ENCODE peak calls at places on chromosomes 3 and 15, in six cellular contexts. B is heart left ventricle; D is CD8-positive, alpha-beta memory T cell; S is H1; O is K562; H is CD4-positive, alpha-beta memory T cell. R is an unnamed sample.
A peak's percentile ranks its signal among the peaks of the same experiment; 100 is the strongest.

GRCh38 chr15:94912760-94913159 is 681.4 kb downstream of the MCTP2 start:
- DNase-seq in B (no peak), D (no peak), S (no peak), O (no peak), H (no peak), R (no peak)

GRCh38 chr3:195270350-195271115 is 426 bp downstream of the XXYLT1 start:
- DNase-seq in B (peak; percentile 77), D (no peak), S (peak; percentile 84), O (peak; percentile 51), H (no peak), R (peak; percentile 78)

GRCh38 chr3:172836390-172836997 is 86.0 kb downstream of the ECT2 start:
- DNase-seq in B (peak; percentile 39), D (no peak), S (no peak), O (peak; percentile 23), H (no peak), R (peak; percentile 38)

GRCh38 chr3:42148086-42148842 is 57.1 kb downstream of the TRAK1 start:
- DNase-seq in B (no peak), D (no peak), S (no peak), O (no peak), H (no peak), R (no peak)

GRCh38 chr3:30269751-30270445 is 336.5 kb upstream of the TGFBR2 start:
- DNase-seq in B (peak; percentile 19), D (no peak), S (no peak), O (no peak), H (no peak), R (no peak)

GRCh38 chr15:78775472-78775871 is 35.8 kb downstream of the ADAMTS7 start:
- DNase-seq in B (no peak), D (no peak), S (no peak), O (no peak), H (no peak), R (no peak)

GRCh38 chr3:71168961-71169411 is 414.5 kb downstream of the FOXP1 start:
- DNase-seq in B (no peak), D (no peak), S (no peak), O (no peak), H (no peak), R (no peak)

GRCh38 chr15:40275491-40275890 is 7.4 kb downstream of the ANKRD63 start:
- DNase-seq in B (no peak), D (no peak), S (no peak), O (no peak), H (no peak), R (no peak)

GRCh38 chr3:113234688-113235260 is 23.4 kb downstream of the BOC start:
- DNase-seq in B (no peak), D (no peak), S (no peak), O (no peak), H (no peak), R (no peak)

GRCh38 chr15:57330619-57331018 is 45.7 kb upstream of the CGNL1 start:
- DNase-seq in B (no peak), D (no peak), S (no peak), O (no peak), H (no peak), R (no peak)

GRCh38 chr3:161266731-161267150 is 45.6 kb downstream of the NMD3 start:
- DNase-seq in B (no peak), D (no peak), S (no peak), O (no peak), H (no peak), R (no peak)

GRCh38 chr3:107662109-107662477 is 139.3 kb downstream of the BBX start:
- DNase-seq in B (peak; percentile 44), D (no peak), S (no peak), O (no peak), H (no peak), R (no peak)

GRCh38 chr3:119294402-119294888 is 262 bp downstream of the ARHGAP31 start:
- DNase-seq in B (peak; percentile 69), D (peak; percentile 71), S (peak; percentile 74), O (no peak), H (peak; percentile 90), R (peak; percentile 20)

GRCh38 chr15:89790661-89791060 is 14.5 kb downstream of the MESP2 start:
- DNase-seq in B (no peak), D (no peak), S (no peak), O (no peak), H (no peak), R (no peak)

GRCh38 chr3:193673845-193674244 is 80.8 kb downstream of the OPA1 start:
- DNase-seq in B (no peak), D (no peak), S (no peak), O (no peak), H (no peak), R (peak; percentile 36)

GRCh38 chr3:183533410-183534132 is 21.9 kb downstream of the KLHL6 start:
- DNase-seq in B (no peak), D (no peak), S (no peak), O (no peak), H (no peak), R (peak; percentile 41)
- H3K4me1 ChIP-seq in B (peaks cover 4% of the 10 kb centered on the region), D (peaks cover 12% of the 10 kb centered on the region), S (peaks cover 10% of the 10 kb centered on the region), O (peaks cover 17% of the 10 kb centered on the region), H (peaks cover 29% of the 10 kb centered on the region), R (peaks cover 26% of the 10 kb centered on the region)

GRCh38 chr15:99568548-99569352 is 3.0 kb downstream of the MEF2A start:
- DNase-seq in B (no peak), D (no peak), S (no peak), O (no peak), H (no peak), R (peak; percentile 46)
- H3K4me3 ChIP-seq in B (peak overlapping the region; percentile 88), D (no peak overlapping the region), S (no peak overlapping the region), O (no peak overlapping the region), H (no peak overlapping the region), R (no peak overlapping the region)

DNA sequence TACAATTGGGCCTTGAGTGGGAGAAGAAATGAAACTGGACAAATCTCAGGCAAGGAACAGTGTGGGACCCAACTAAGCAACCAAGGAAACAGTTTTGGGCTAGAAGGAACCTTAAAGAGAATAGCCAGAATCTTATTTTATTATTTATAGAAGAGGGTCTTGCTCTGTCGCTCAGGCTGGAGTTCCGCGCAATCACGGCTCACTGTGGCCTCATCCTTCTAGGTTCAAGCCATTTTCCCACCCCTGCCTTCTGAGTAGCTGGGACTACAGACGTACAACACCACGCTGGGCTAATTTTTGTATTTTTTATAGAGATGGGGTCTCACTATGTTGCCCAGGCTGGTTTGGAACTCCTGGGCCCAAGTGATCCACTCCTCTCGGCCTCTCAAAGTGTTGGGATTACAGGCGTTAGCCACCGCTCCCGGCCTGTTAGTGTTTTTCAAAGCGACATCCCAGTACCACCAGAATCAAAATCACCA is 734 bp upstream of the WDR76 start:
- DNase-seq in B (no peak), D (no peak), S (no peak), O (no peak), H (no peak), R (no peak)
- H3K4me1 ChIP-seq in B (peaks cover 14% of the 10 kb centered on the region), D (peaks cover 55% of the 10 kb centered on the region), S (peaks cover 4% of the 10 kb centered on the region), O (peaks cover 24% of the 10 kb centered on the region), H (peaks cover 67% of the 10 kb centered on the region), R (peaks cover 38% of the 10 kb centered on the region)

GRCh38 chr3:16188071-16188470 is 13.6 kb downstream of the GALNT15 start:
- DNase-seq in B (no peak), D (no peak), S (no peak), O (no peak), H (no peak), R (no peak)

GRCh38 chr3:16191591-16191990 is 17.1 kb downstream of the GALNT15 start:
- DNase-seq in B (no peak), D (no peak), S (no peak), O (no peak), H (no peak), R (no peak)

GRCh38 chr3:16190704-16191103 is 16.2 kb downstream of the GALNT15 start:
- DNase-seq in B (no peak), D (no peak), S (no peak), O (no peak), H (no peak), R (no peak)

GRCh38 chr3:16189201-16189600 is 14.7 kb downstream of the GALNT15 start:
- DNase-seq in B (no peak), D (no peak), S (no peak), O (no peak), H (no peak), R (no peak)

GRCh38 chr3:16192176-16192811 is 17.8 kb downstream of the GALNT15 start:
- DNase-seq in B (no peak), D (no peak), S (no peak), O (no peak), H (no peak), R (no peak)
- H3K4me3 ChIP-seq in B (no peak overlapping the region), D (no peak overlapping the region), S (no peak overlapping the region), O (no peak overlapping the region), H (no peak overlapping the region), R (no peak overlapping the region)

GRCh38 chr3:58043933-58044332 is 35.7 kb downstream of the FLNB start:
- DNase-seq in B (no peak), D (no peak), S (no peak), O (no peak), H (no peak), R (no peak)

GRCh38 chr3:58041182-58041825 is 33.1 kb downstream of the FLNB start:
- DNase-seq in B (no peak), D (no peak), S (no peak), O (no peak), H (no peak), R (peak; percentile 36)

GRCh38 chr3:58039609-58040008 is 31.4 kb downstream of the FLNB start:
- DNase-seq in B (no peak), D (no peak), S (no peak), O (no peak), H (no peak), R (no peak)

GRCh38 chr3:58042947-58043707 is 34.9 kb downstream of the FLNB start:
- DNase-seq in B (no peak), D (no peak), S (no peak), O (no peak), H (no peak), R (no peak)

GRCh38 chr3:58041826-58042324 is 33.7 kb downstream of the FLNB start:
- DNase-seq in B (no peak), D (no peak), S (no peak), O (no peak), H (no peak), R (no peak)
- H3K4me1 ChIP-seq in B (peaks cover 16% of the 10 kb centered on the region), D (peaks cover 20% of the 10 kb centered on the region), S (peaks cover 41% of the 10 kb centered on the region), O (peaks cover 8% of the 10 kb centered on the region), H (no peaks in the 10 kb centered on the region), R (peaks cover 10% of the 10 kb centered on the region)

GRCh38 chr3:126179825-126180476 is 435 bp downstream of the ALDH1L1 start:
- DNase-seq in B (peak; percentile 85), D (no peak), S (peak; percentile 82), O (no peak), H (no peak), R (no peak)

GRCh38 chr3:126184465-126185000 is 4.1 kb upstream of the ALDH1L1 start:
- DNase-seq in B (no peak), D (no peak), S (no peak), O (no peak), H (no peak), R (no peak)

GRCh38 chr3:126186271-126186670 is 5.9 kb upstream of the ALDH1L1 start:
- DNase-seq in B (no peak), D (no peak), S (no peak), O (no peak), H (no peak), R (no peak)

GRCh38 chr3:126180477-126181397 is at the start of gene ALDH1L1:
- DNase-seq in B (peak; percentile 90), D (no peak), S (peak; percentile 84), O (no peak), H (no peak), R (peak; percentile 47)

DNA sequence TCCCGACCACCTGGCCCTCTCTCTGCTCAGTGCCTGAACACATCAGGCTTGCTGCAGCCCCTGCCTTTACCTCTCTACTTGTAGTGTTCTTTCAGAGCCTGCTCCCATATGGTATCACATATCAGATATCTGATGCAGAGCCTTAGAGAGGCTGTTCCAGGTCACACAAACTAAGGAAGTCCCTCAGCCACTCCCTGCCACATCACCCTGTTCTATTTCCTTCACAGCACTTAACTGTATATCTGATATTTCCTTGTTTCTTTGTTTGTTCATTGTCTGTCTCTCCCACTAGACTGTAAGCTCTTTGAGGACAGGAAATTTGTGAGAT is 976 bp upstream of the ALDH1L1 start:
- DNase-seq in B (no peak), D (no peak), S (no peak), O (no peak), H (no peak), R (no peak)
- H3K4me3 ChIP-seq in B (peak overlapping the region; percentile 63), D (no peak overlapping the region), S (no peak overlapping the region), O (no peak overlapping the region), H (no peak overlapping the region), R (no peak overlapping the region)